ENCODE peak calls at places on chromosomes 3 and 15, in nine cellular contexts. U, O, B, S, T, A, K, R and M are unnamed samples.

GRCh38 chr3:156189927-156190326 is 69.5 kb downstream of the KCNAB1 start:
- DNase-seq in R (no peak), T (no peak), A (no peak), B (no peak), S (no peak), K (no peak), U (no peak), O (no peak), M (no peak)

GRCh38 chr15:41746802-41747201 is 27.5 kb upstream of the MAPKBP1 start:
- DNase-seq in B (no peak), T (no peak), K (no peak), O (no peak), S (no peak), A (no peak), U (no peak), R (no peak), M (no peak)

GRCh38 chr15:85354432-85354831 is 26.0 kb upstream of the AKAP13 start:
- DNase-seq in U (no peak), O (no peak), K (no peak), A (no peak), S (no peak), R (no peak), T (no peak), B (no peak), M (no peak)

GRCh38 chr3:107065094-107065861 is 312.0 kb upstream of the CCDC54 start:
- DNase-seq in U (no peak), O (no peak), K (no peak), S (no peak), T (peak), B (peak), A (no peak), R (no peak), M (no peak)

GRCh38 chr3:73484656-73485248 is 140.0 kb downstream of the PDZRN3 start:
- DNase-seq in U (no peak), B (no peak), R (no peak), O (no peak), A (no peak), T (no peak), S (no peak), K (no peak), M (no peak)

GRCh38 chr15:100572362-100572983 is 29.5 kb downstream of the LINS1 start:
- DNase-seq in O (no peak), S (no peak), A (no peak), K (no peak), U (no peak), R (no peak), B (no peak), T (no peak), M (no peak)

GRCh38 chr15:85048430-85048829 is 66.8 kb downstream of the PDE8A start:
- DNase-seq in K (no peak), O (no peak), B (no peak), U (no peak), R (no peak), A (no peak), S (peak), T (no peak), M (no peak)

GRCh38 chr15:82146990-82147461 is 101.2 kb upstream of the MEX3B start:
- DNase-seq in U (peak), S (peak), A (no peak), R (no peak), O (no peak), T (no peak), K (no peak), B (no peak), M (no peak)

GRCh38 chr15:28098766-28099554 is at the start of gene OCA2:
- DNase-seq in K (no peak), S (peak), T (peak), A (peak), B (peak), O (peak), U (peak), R (no peak), M (peak)

GRCh38 chr3:194294199-194294887 is 56.8 kb downstream of the CPN2 start:
- DNase-seq in O (peak), B (no peak), S (no peak), R (no peak), T (no peak), U (no peak), K (no peak), A (no peak), M (no peak)

GRCh38 chr3:5813521-5813920 is 626.0 kb downstream of the EDEM1 start:
- DNase-seq in B (no peak), T (no peak), K (no peak), A (no peak), O (no peak), S (no peak), U (no peak), R (no peak), M (no peak)
- TF ChIP-seq CTCF in B (no peak), T (no peak), K (no peak), A (no peak), O (no peak), S (no peak), U (no peak), R (no peak), M (no peak)

GRCh38 chr15:45402162-45402954 is 24.0 kb upstream of the GATM start:
- DNase-seq in T (peak), R (peak), B (peak), A (peak), S (peak), U (peak), K (peak), O (peak), M (peak)

GRCh38 chr15:45402955-45403892 is 24.9 kb upstream of the GATM start:
- DNase-seq in S (peak), T (peak), R (no peak), U (peak), O (peak), B (peak), K (peak), A (peak), M (peak)

GRCh38 chr15:45397116-45397665 is 18.8 kb upstream of the GATM start:
- DNase-seq in R (no peak), U (no peak), T (no peak), O (no peak), K (no peak), A (no peak), B (no peak), S (no peak), M (no peak)

GRCh38 chr15:45401665-45402161 is 23.4 kb upstream of the GATM start:
- DNase-seq in R (no peak), S (no peak), K (no peak), A (no peak), O (no peak), T (no peak), U (no peak), B (no peak), M (no peak)

GRCh38 chr15:45399381-45400212 is 21.3 kb upstream of the GATM start:
- DNase-seq in O (no peak), B (no peak), U (peak), T (no peak), A (no peak), K (no peak), R (no peak), S (peak), M (no peak)
- TF ChIP-seq CTCF in O (peak), B (peak), U (peak), T (peak), A (peak), K (peak), R (peak), S (peak), M (peak)

DNA sequence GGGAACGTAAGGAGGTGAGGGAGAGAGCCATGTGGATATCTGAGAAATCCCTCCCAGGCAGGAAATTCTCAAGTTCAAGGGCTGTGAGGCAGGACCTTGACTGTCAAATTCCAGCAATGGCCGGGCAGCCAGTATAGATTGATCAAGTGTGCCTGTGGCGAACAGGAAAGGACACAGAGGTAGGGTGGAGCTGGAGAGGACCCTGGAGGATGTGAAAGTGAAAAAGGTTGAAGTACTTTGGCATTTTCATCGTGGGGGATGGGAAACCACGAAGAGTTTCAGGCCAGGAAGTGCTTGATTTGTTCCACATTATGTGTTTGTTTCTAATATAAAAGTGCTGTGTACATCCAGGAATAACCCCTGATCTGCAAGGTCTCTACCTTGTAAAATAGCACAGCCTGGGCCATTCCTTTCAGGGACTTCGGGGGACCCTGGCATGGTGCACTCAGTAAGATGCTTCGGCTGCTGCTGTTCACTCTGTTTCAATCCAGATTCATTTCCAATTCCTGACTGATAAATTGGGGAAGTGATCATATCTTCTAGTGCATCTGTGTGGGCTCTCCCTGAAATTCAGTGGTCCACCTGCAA is 156.6 kb downstream of the MCTP2 start:
- DNase-seq in T (no peak), U (no peak), K (no peak), O (no peak), R (no peak), S (no peak), A (no peak), B (no peak), M (no peak)
- TF ChIP-seq CTCF in T (no peak), U (no peak), K (no peak), O (no peak), R (no peak), S (no peak), A (no peak), B (no peak), M (no peak)

GRCh38 chr15:53512029-53512428 is 247.4 kb downstream of the WDR72 start:
- DNase-seq in S (no peak), R (no peak), A (no peak), B (no peak), K (no peak), U (no peak), T (no peak), O (no peak), M (no peak)
- TF ChIP-seq CTCF in S (peak), R (no peak), A (no peak), B (no peak), K (no peak), U (no peak), T (no peak), O (no peak), M (peak)

DNA sequence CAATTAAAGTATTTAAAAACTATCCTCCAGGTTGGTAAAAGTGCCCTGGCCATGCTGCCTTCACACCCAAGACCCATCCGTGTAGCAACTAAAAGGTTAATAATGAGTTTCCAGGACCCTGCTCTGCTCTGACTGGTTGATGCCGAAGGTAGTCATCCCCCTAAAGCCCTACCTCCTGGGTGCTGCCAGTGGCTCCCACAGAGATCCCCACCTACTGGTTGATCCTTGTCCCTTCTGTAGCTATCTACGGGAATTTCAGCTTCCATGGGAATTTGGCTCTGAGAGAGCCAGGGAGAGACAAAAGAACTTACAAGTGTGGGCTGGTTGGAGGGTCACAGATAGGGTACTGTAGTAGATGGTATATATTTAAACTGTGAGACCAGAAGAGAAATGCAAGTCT is 110.6 kb upstream of the NANOGP8 start:
- DNase-seq in K (no peak), U (no peak), T (no peak), A (no peak), B (no peak), S (no peak), O (no peak), R (no peak), M (no peak)
- TF ChIP-seq CTCF in K (no peak), U (no peak), T (no peak), A (no peak), B (no peak), S (no peak), O (no peak), R (no peak), M (no peak)

DNA sequence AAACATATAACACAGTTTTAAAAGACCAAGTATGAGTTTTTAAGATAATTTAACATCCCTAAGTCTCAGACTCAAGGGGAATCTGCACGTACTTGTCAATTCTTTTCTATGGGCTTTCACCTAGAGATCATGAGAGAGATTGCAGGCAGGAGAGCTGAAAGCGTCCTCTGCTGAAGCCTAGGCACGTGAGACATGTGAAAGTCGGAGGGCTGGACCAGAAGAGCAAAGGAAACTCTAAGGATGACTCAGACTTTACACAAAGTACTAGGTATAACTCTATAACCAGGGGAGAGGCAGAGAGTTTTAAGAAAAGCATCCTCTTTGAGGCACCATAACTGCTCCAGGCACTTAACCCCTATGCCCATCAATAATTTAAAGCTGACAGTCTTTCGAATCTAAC is 436.6 kb downstream of the VGLL3 start:
- DNase-seq in S (no peak), U (no peak), R (no peak), B (no peak), A (no peak), O (no peak), T (no peak), K (no peak), M (no peak)
- TF ChIP-seq CTCF in S (no peak), U (no peak), R (no peak), B (no peak), A (no peak), O (no peak), T (no peak), K (no peak), M (no peak)

GRCh38 chr15:72231066-72231846 is at the start of gene PKM:
- DNase-seq in S (peak), R (peak), A (peak), B (peak), O (peak), T (peak), U (peak), K (peak), M (peak)
- TF ChIP-seq CTCF in S (no peak), R (peak), A (no peak), B (no peak), O (no peak), T (no peak), U (no peak), K (peak), M (no peak)

GRCh38 chr3:12818273-12818672 is 21.8 kb downstream of the CAND2 start:
- DNase-seq in R (no peak), B (no peak), S (no peak), K (no peak), O (no peak), U (no peak), T (no peak), A (no peak), M (no peak)
- TF ChIP-seq CTCF in R (no peak), B (no peak), S (no peak), K (no peak), O (no peak), U (no peak), T (no peak), A (no peak), M (no peak)

GRCh38 chr15:90761629-90762028 is 44.5 kb downstream of the BLM start:
- DNase-seq in U (no peak), K (no peak), B (no peak), A (no peak), T (no peak), O (no peak), S (no peak), R (no peak), M (no peak)
- TF ChIP-seq CTCF in U (no peak), K (no peak), B (no peak), A (no peak), T (no peak), O (no peak), S (no peak), R (no peak), M (no peak)

GRCh38 chr3:183502782-183503181 is 52.7 kb downstream of the KLHL6 start:
- DNase-seq in O (no peak), R (no peak), T (no peak), B (no peak), A (no peak), U (no peak), K (no peak), S (peak), M (no peak)
- TF ChIP-seq CTCF in O (no peak), R (no peak), T (no peak), B (peak), A (no peak), U (peak), K (no peak), S (peak), M (no peak)